ENCODE peak calls at places on chromosome 6, in four cellular contexts. One of them, this sample, is unnamed.

GRCh38 chr6:135358251-135358821 is 139.2 kb downstream of the AHI1 start:
- DNase-seq in fibroblast of lung: peak
- DNase-seq in SW 1271: no peak
- DNase-seq in activated CD4-positive, alpha-beta T cell treated with anti-CD3 and anti-CD28 coated beads for 48 hours: no peak
- DNase-seq in this sample: no peak

GRCh38 chr6:133701633-133702331 is 187.1 kb upstream of the TCF21 start:
- DNase-seq in activated CD4-positive, alpha-beta T cell treated with anti-CD3 and anti-CD28 coated beads for 48 hours: no peak
- DNase-seq in SW 1271: no peak
- DNase-seq in fibroblast of lung: peak
- DNase-seq in this sample: no peak

GRCh38 chr6:22045261-22045912 is 251.4 kb downstream of the PRL start:
- DNase-seq in fibroblast of lung: no peak
- DNase-seq in SW 1271: no peak
- DNase-seq in activated CD4-positive, alpha-beta T cell treated with anti-CD3 and anti-CD28 coated beads for 48 hours: no peak
- DNase-seq in this sample: no peak

GRCh38 chr6:140774080-140774505 is 1358.6 kb upstream of the GJE1 start:
- DNase-seq in SW 1271: peak
- DNase-seq in fibroblast of lung: peak
- DNase-seq in activated CD4-positive, alpha-beta T cell treated with anti-CD3 and anti-CD28 coated beads for 48 hours: no peak
- DNase-seq in this sample: no peak

GRCh38 chr6:111358454-111358853 is 124.6 kb downstream of the REV3L start:
- DNase-seq in fibroblast of lung: no peak
- DNase-seq in SW 1271: no peak
- DNase-seq in activated CD4-positive, alpha-beta T cell treated with anti-CD3 and anti-CD28 coated beads for 48 hours: no peak
- DNase-seq in this sample: no peak

GRCh38 chr6:30826961-30827342 is 57.4 kb upstream of the DDR1 start:
- DNase-seq in fibroblast of lung: no peak
- DNase-seq in SW 1271: no peak
- DNase-seq in activated CD4-positive, alpha-beta T cell treated with anti-CD3 and anti-CD28 coated beads for 48 hours: peak
- DNase-seq in this sample: no peak

GRCh38 chr6:25995507-25995906 is 32.9 kb downstream of the TRIM38 start:
- DNase-seq in fibroblast of lung: no peak
- DNase-seq in activated CD4-positive, alpha-beta T cell treated with anti-CD3 and anti-CD28 coated beads for 48 hours: no peak
- DNase-seq in SW 1271: no peak
- DNase-seq in this sample: no peak

GRCh38 chr6:162906479-162906878 is 178.7 kb downstream of the PACRG start:
- DNase-seq in fibroblast of lung: no peak
- DNase-seq in activated CD4-positive, alpha-beta T cell treated with anti-CD3 and anti-CD28 coated beads for 48 hours: no peak
- DNase-seq in SW 1271: no peak
- DNase-seq in this sample: no peak

GRCh38 chr6:125142614-125143013 is 11.0 kb upstream of the TPD52L1 start:
- DNase-seq in SW 1271: no peak
- DNase-seq in fibroblast of lung: peak
- DNase-seq in activated CD4-positive, alpha-beta T cell treated with anti-CD3 and anti-CD28 coated beads for 48 hours: no peak
- DNase-seq in this sample: no peak

This sample was measured in suprapubic skin.